ENCODE peak calls at places on chromosomes 4 and X, in seven cellular contexts. D, G, T, K, N, P and V are unnamed samples.

GRCh38 chrX:145844886-145845285 is 27.3 kb downstream of the SLITRK2 start:
- DNase-seq in D (no peak), G (no peak), T (no peak), K (no peak), N (no peak), P (no peak), V (no peak)

GRCh38 chr4:71333960-71334951 is 4.6 kb upstream of the SLC4A4 start:
- DNase-seq in D (no peak), G (no peak), T (no peak), K (peak), N (no peak), P (no peak), V (no peak)

GRCh38 chr4:52788806-52789205 is 37.6 kb upstream of the ERVMER34-1 start:
- DNase-seq in D (no peak), G (no peak), T (no peak), K (no peak), N (no peak), P (no peak), V (no peak)

GRCh38 chr4:6463311-6464289 is 8.8 kb downstream of the PPP2R2C start:
- DNase-seq in D (no peak), G (no peak), T (no peak), K (no peak), N (no peak), P (no peak), V (no peak)

GRCh38 chr4:100069207-100069606 is 119.1 kb upstream of the H2AZ1 start:
- DNase-seq in D (no peak), G (no peak), T (no peak), K (no peak), N (no peak), P (no peak), V (no peak)

GRCh38 chr4:123802082-123802658 is 405.6 kb downstream of the SPRY1 start:
- DNase-seq in D (no peak), G (no peak), T (no peak), K (no peak), N (no peak), P (no peak), V (no peak)

GRCh38 chr4:30696195-30696594 is 24.0 kb upstream of the PCDH7 start:
- DNase-seq in D (no peak), G (no peak), T (no peak), K (no peak), N (no peak), P (no peak), V (no peak)

GRCh38 chrX:57817302-57817701 is 93.0 kb downstream of the ZXDA start:
- DNase-seq in D (no peak), G (no peak), T (no peak), K (no peak), N (no peak), P (peak), V (peak)

GRCh38 chrX:63503541-63503940 is 152.4 kb upstream of the SPIN4 start:
- DNase-seq in D (no peak), G (no peak), T (no peak), K (no peak), N (no peak), P (no peak), V (no peak)

GRCh38 chrX:23819385-23820234 is 36.6 kb downstream of the SAT1 start:
- DNase-seq in D (no peak), G (no peak), T (no peak), K (no peak), N (no peak), P (no peak), V (no peak)

GRCh38 chr4:3308691-3309090 is 15.9 kb downstream of the RGS12 start:
- DNase-seq in D (peak), G (no peak), T (no peak), K (peak), N (no peak), P (no peak), V (no peak)

GRCh38 chr4:33924801-33925200 is 2319.5 kb downstream of the ARAP2 start:
- DNase-seq in D (no peak), G (no peak), T (no peak), K (no peak), N (no peak), P (no peak), V (no peak)

GRCh38 chr4:56750231-56750630 is 69.1 kb upstream of the HOPX start:
- DNase-seq in D (no peak), G (no peak), T (no peak), K (no peak), N (no peak), P (no peak), V (no peak)

GRCh38 chrX:38991656-38992558 is 190.6 kb downstream of the MID1IP1 start:
- DNase-seq in D (no peak), G (no peak), T (no peak), K (no peak), N (no peak), P (no peak), V (no peak)

GRCh38 chr4:60683357-60683756 is 516.8 kb upstream of the ADGRL3 start:
- DNase-seq in D (no peak), G (no peak), T (no peak), K (no peak), N (no peak), P (no peak), V (no peak)

GRCh38 chr4:182823576-182823975 is 93.6 kb downstream of the DCTD start:
- DNase-seq in D (no peak), G (no peak), T (no peak), K (no peak), N (no peak), P (no peak), V (no peak)

GRCh38 chr4:176981551-176981950 is 188.8 kb upstream of the VEGFC start:
- DNase-seq in D (no peak), G (no peak), T (no peak), K (no peak), N (no peak), P (peak), V (no peak)

GRCh38 chrX:71563921-71564320 is 14.3 kb upstream of the GCNA start:
- DNase-seq in D (no peak), G (no peak), T (no peak), K (no peak), N (no peak), P (no peak), V (no peak)

GRCh38 chr4:78613522-78614311 is 62.1 kb downstream of the ANXA3 start:
- DNase-seq in D (no peak), G (no peak), T (no peak), K (no peak), N (no peak), P (no peak), V (no peak)

GRCh38 chr4:148259841-148260240 is 182.4 kb downstream of the NR3C2 start:
- DNase-seq in D (no peak), G (no peak), T (no peak), K (no peak), N (no peak), P (no peak), V (no peak)

GRCh38 chr4:118363166-118363565 is 10.4 kb upstream of the PRSS12 start:
- DNase-seq in D (no peak), G (no peak), T (no peak), K (no peak), N (no peak), P (no peak), V (no peak)

GRCh38 chrX:154484255-154485149 is 1.9 kb downstream of the UBL4A start:
- DNase-seq in D (no peak), G (no peak), T (no peak), K (no peak), N (no peak), P (no peak), V (no peak)

GRCh38 chrX:68838571-68838910 is 9.7 kb downstream of the EFNB1 start:
- DNase-seq in D (no peak), G (no peak), T (no peak), K (no peak), N (no peak), P (no peak), V (no peak)

GRCh38 chrX:38857736-38858432 is 56.6 kb downstream of the MID1IP1 start:
- DNase-seq in D (peak), G (no peak), T (no peak), K (no peak), N (no peak), P (no peak), V (no peak)

GRCh38 chrX:125826080-125826479 is 340.0 kb downstream of the DCAF12L2 start:
- DNase-seq in D (no peak), G (no peak), T (no peak), K (no peak), N (no peak), P (no peak), V (peak)

GRCh38 chr4:89253306-89253705 is 54.3 kb downstream of the GPRIN3 start:
- DNase-seq in D (no peak), G (no peak), T (no peak), K (no peak), N (no peak), P (no peak), V (no peak)

GRCh38 chr4:1200425-1201035 is 28.1 kb upstream of the SPON2 start:
- DNase-seq in D (no peak), G (no peak), T (no peak), K (peak), N (no peak), P (peak), V (peak)

GRCh38 chrX:72001471-72001870 is 90.8 kb downstream of the NHSL2 start:
- DNase-seq in D (no peak), G (no peak), T (no peak), K (no peak), N (no peak), P (no peak), V (no peak)

GRCh38 chr4:98572697-98573096 is 85.7 kb downstream of the TSPAN5 start:
- DNase-seq in D (no peak), G (no peak), T (no peak), K (no peak), N (no peak), P (no peak), V (no peak)

GRCh38 chr4:159401791-159402380 is 299.0 kb downstream of the RAPGEF2 start:
- DNase-seq in D (no peak), G (no peak), T (no peak), K (no peak), N (no peak), P (no peak), V (no peak)

GRCh38 chr4:111678466-111678865 is 466.8 kb upstream of the FAM241A start:
- DNase-seq in D (no peak), G (no peak), T (no peak), K (no peak), N (no peak), P (no peak), V (no peak)

GRCh38 chr4:1366371-1367229 is 19.6 kb downstream of the UVSSA start:
- DNase-seq in D (no peak), G (no peak), T (no peak), K (peak), N (no peak), P (no peak), V (no peak)

GRCh38 chrX:114134465-114134864 is 449.4 kb upstream of the HTR2C start:
- DNase-seq in D (no peak), G (no peak), T (no peak), K (no peak), N (no peak), P (no peak), V (no peak)

GRCh38 chr4:25180524-25181131 is 20.4 kb upstream of the SEPSECS start:
- DNase-seq in D (peak), G (no peak), T (no peak), K (no peak), N (no peak), P (peak), V (peak)